ENCODE peak calls at places on chromosomes 3 and 15, in five cellular contexts. X is brain microvascular endothelial cell, Y is astrocyte of the spinal cord, P is kidney epithelial cell, U is SK-N-SH. D is an unnamed sample.

GRCh38 chr3:184472723-184473419 is 88.7 kb upstream of the EPHB3 start:
- DNase-seq in P (no peak), X (no peak), Y (no peak), U (no peak), D (peak; percentile 84)

GRCh38 chr3:144324061-144324460 is 352.4 kb downstream of the DIPK2A start:
- DNase-seq in Y (no peak), X (no peak), P (no peak), U (no peak), D (no peak)

GRCh38 chr3:157746391-157746790 is 243.2 kb upstream of the VEPH1 start:
- DNase-seq in P (no peak), U (no peak), Y (no peak), X (no peak), D (no peak)

GRCh38 chr3:45145223-45145622 is 955 bp downstream of the CDCP1 start:
- DNase-seq in X (no peak), U (peak; percentile 28), P (no peak), Y (no peak), D (no peak)

GRCh38 chr15:94297543-94297942 is 66.2 kb downstream of the MCTP2 start:
- DNase-seq in P (no peak), U (no peak), Y (no peak), X (no peak), D (no peak)

GRCh38 chr3:56971261-56971660 is 89.2 kb upstream of the SPATA12 start:
- DNase-seq in X (no peak), U (no peak), P (no peak), Y (no peak), D (no peak)

GRCh38 chr3:71185733-71186455 is 397.6 kb downstream of the FOXP1 start:
- DNase-seq in U (no peak), Y (peak; percentile 73), P (no peak), X (peak; percentile 91), D (peak; percentile 71)

GRCh38 chr3:55405436-55405835 is 81.7 kb downstream of the WNT5A start:
- DNase-seq in P (no peak), Y (peak; percentile 18), U (peak; percentile 2), X (no peak), D (no peak)

GRCh38 chr15:40915679-40916078 is 13.5 kb upstream of the DLL4 start:
- DNase-seq in P (no peak), U (no peak), Y (no peak), X (no peak), D (no peak)

GRCh38 chr15:63072809-63073277 is 30.3 kb downstream of the TPM1 start:
- DNase-seq in P (no peak), X (peak; percentile 49), U (no peak), Y (peak; percentile 45), D (no peak)

GRCh38 chr15:68429691-68430470 is 2.1 kb downstream of the ITGA11 start:
- DNase-seq in X (no peak), Y (no peak), P (no peak), U (no peak), D (no peak)

GRCh38 chr3:124014366-124014942 is 22.5 kb upstream of the ROPN1 start:
- DNase-seq in Y (peak; percentile 16), X (no peak), P (no peak), U (no peak), D (peak; percentile 23)

GRCh38 chr3:71063768-71064287 is 519.7 kb downstream of the FOXP1 start:
- DNase-seq in Y (no peak), U (peak; percentile 53), X (peak; percentile 36), P (no peak), D (no peak)

GRCh38 chr3:191141728-191142127 is 57.3 kb upstream of the OSTN start:
- DNase-seq in Y (peak; percentile 90), P (peak; percentile 59), X (peak; percentile 79), U (no peak), D (peak; percentile 89)

GRCh38 chr3:133506215-133506901 is 67.1 kb upstream of the CDV3 start:
- DNase-seq in P (no peak), U (no peak), X (no peak), Y (no peak), D (peak; percentile 75)

GRCh38 chr15:53511175-53511574 is 248.3 kb downstream of the WDR72 start:
- DNase-seq in X (no peak), U (no peak), P (no peak), Y (no peak), D (no peak)

GRCh38 chr3:188262913-188263683 is 109.1 kb downstream of the LPP start:
- DNase-seq in U (no peak), P (no peak), X (peak; percentile 62), Y (peak; percentile 83), D (peak; percentile 97)

GRCh38 chr3:113243071-113243470 is 31.7 kb downstream of the BOC start:
- DNase-seq in Y (no peak), U (no peak), P (no peak), X (no peak), D (no peak)

GRCh38 chr3:36494461-36495109 is 114.3 kb downstream of the STAC start:
- DNase-seq in X (peak; percentile 54), U (peak; percentile 36), Y (peak; percentile 33), P (no peak), D (no peak)

GRCh38 chr15:77554306-77555080 is 78.2 kb downstream of the LINGO1 start:
- DNase-seq in X (no peak), P (no peak), U (peak; percentile 70), Y (no peak), D (no peak)

DNA sequence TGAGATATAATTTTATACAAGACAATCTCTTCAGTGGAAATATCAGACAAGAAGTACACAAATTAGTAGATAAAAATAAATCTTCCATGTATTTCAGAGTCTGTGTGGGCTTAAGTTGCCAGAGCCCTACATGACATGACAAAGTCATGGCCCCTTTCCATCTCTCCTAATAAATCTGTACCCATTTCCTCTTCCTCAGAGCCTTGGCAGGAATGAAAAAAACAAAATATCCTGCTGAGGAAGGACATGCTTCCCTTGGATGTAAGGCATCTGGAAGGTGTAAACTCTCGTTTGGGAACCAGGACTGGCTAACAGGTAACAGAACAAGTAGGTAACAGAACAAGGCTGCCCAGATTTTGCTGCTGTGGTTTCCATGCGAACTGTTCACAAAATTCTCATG is 148.1 kb downstream of the SNRK start:
- DNase-seq in P (no peak), U (no peak), Y (no peak), X (no peak), D (peak; percentile 9)
- H3K4me3 ChIP-seq in P (no peak overlapping the region), U (no peak overlapping the region), Y (no peak overlapping the region), X (no peak overlapping the region), D (no peak overlapping the region)

GRCh38 chr3:69306239-69307185 is 79.4 kb downstream of the FRMD4B start:
- DNase-seq in P (no peak), Y (peak; percentile 83), X (peak; percentile 84), U (peak; percentile 63), D (peak; percentile 85)
- H3K4me3 ChIP-seq in P (no peak overlapping the region), Y (no peak overlapping the region), X (no peak overlapping the region), U (no peak overlapping the region), D (no peak overlapping the region)

DNA sequence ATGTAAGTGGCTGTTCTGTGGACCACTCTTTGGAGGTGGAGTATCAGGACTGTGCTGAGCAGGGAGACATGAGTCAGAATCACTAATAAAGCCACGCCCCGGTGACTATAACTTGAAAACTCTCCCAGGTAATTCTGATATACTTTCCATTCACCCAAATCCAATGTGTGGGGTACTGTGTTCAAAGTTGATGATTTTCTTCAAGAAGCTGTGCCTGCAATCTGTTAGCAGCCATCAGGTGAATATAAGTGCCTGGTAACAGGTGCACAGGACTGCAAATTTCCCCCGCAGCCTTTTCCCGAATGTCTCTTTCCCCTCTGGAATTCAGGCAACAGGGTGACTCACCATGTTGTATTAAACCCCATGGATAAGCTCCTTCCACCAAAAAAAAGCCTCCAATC is 17.0 kb downstream of the MAGI1 start:
- DNase-seq in U (no peak), Y (no peak), X (no peak), P (no peak), D (no peak)
- H3K4me3 ChIP-seq in U (no peak overlapping the region), Y (no peak overlapping the region), X (no peak overlapping the region), P (no peak overlapping the region), D (no peak overlapping the region)

GRCh38 chr15:23576034-23576433 is 10.6 kb downstream of the MKRN3 start:
- DNase-seq in X (no peak), Y (no peak), U (no peak), P (no peak), D (no peak)
- H3K4me3 ChIP-seq in X (no peak overlapping the region), Y (no peak overlapping the region), U (no peak overlapping the region), P (no peak overlapping the region), D (no peak overlapping the region)

GRCh38 chr15:47715856-47716445 is 1.4 kb upstream of the SEMA6D start:
- DNase-seq in X (no peak), U (no peak), Y (peak; percentile 47), P (no peak), D (peak; percentile 89)
- H3K4me3 ChIP-seq in X (no peak overlapping the region), U (no peak overlapping the region), Y (no peak overlapping the region), P (no peak overlapping the region), D (no peak overlapping the region)

GRCh38 chr3:42502429-42503250 is at the start of gene VIPR1:
- DNase-seq in X (peak; percentile 34), P (peak; percentile 10), U (peak; percentile 92), Y (no peak), D (peak; percentile 47)
- H3K4me3 ChIP-seq in X (peak within 1 kb of the TSS; percentile 46), P (peak within 1 kb of the TSS; percentile 26), U (peak within 1 kb of the TSS; percentile 36), Y (peak within 1 kb of the TSS; percentile 32), D (peak within 1 kb of the TSS; percentile 35)

DNA sequence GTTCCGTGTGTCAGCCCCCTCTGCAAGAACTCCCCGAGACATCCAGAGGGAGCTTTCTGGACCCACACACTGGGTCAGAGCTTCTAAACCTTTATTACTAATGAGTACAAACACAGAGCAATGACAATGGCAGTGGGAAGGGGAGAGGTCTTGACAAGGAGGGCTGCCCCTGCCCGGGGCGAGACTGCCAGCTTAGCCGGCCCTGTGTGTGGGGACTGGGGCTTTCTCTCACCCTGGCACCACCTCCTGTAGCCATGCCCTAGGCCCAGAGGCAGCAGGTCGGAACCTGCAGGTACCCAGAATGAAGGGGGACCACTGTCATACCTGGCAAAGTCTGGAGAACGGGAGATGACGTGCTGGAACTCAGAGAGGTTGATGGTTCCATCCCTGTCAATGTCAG is 3.1 kb downstream of the CIB1 start:
- DNase-seq in X (no peak), P (no peak), Y (no peak), U (no peak), D (no peak)
- H3K4me3 ChIP-seq in X (no peak overlapping the region), P (no peak overlapping the region), Y (no peak overlapping the region), U (no peak overlapping the region), D (no peak overlapping the region)

DNA sequence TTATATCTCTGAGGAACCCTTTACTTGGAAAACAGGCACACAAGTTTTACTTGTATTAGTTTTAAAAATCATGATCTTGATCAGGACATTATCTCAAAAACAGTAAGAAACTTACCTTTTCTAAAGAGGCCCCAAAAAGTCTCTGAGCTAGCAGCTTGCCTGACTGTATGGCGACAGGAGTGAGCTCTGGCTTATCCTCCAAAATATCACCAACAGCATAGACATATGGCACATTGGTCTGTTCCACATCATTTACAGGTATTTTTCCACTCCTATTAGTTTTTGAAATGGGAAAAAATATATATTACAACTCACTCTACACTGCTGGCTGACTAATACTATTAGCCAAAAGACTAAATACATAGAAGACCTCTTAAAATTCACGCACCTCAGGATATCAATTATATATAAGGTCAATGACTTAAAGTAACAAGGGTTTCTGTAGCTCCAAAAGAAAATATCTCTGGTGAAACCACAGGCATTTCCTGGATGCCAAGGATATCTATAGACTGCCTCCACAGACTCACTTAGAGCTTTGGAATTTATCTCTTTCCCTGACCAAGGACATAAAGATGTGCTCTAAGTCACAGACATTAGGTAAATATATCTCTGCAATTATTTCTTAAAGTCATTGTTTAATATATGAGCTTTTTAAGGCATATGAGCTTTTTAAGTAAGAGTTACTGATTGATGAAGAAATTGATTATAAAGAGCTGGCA is 33.1 kb downstream of the TXNRD3 start:
- DNase-seq in P (no peak), X (peak; percentile 38), Y (peak; percentile 46), U (no peak), D (no peak)
- H3K4me3 ChIP-seq in P (no peak overlapping the region), X (no peak overlapping the region), Y (no peak overlapping the region), U (no peak overlapping the region), D (no peak overlapping the region)

GRCh38 chr15:58489693-58490404 is 58.1 kb downstream of the LIPC start:
- DNase-seq in P (no peak), U (no peak), Y (no peak), X (no peak), D (no peak)
- H3K4me3 ChIP-seq in P (no peak overlapping the region), U (no peak overlapping the region), Y (no peak overlapping the region), X (no peak overlapping the region), D (no peak overlapping the region)

D was measured in endothelial cell of umbilical vein.